ENCODE peak calls at places on chromosome 5, in seven cellular contexts. One of them, this sample, is unnamed.
A peak's percentile ranks its signal among the peaks of the same experiment; 100 is the strongest.

GRCh38 chr5:178150977-178151734 is 2.5 kb downstream of the NHP2 start:
- DNase-seq in BE2C: peak; percentile 29
- DNase-seq in stomach: no peak
- DNase-seq in effector memory CD4-positive, alpha-beta T cell: no peak
- DNase-seq in T-helper 17 cell: no peak
- DNase-seq in H9: no peak
- DNase-seq in fibroblast of lung: no peak
- DNase-seq in this sample: no peak

GRCh38 chr5:130061746-130062145 is 157.5 kb downstream of the CHSY3 start:
- DNase-seq in T-helper 17 cell: no peak
- DNase-seq in effector memory CD4-positive, alpha-beta T cell: no peak
- DNase-seq in stomach: no peak
- DNase-seq in fibroblast of lung: no peak
- DNase-seq in BE2C: no peak
- DNase-seq in H9: no peak
- DNase-seq in this sample: no peak

GRCh38 chr5:62574599-62574998 is 4.0 kb upstream of the LRRC70 start:
- DNase-seq in stomach: no peak
- DNase-seq in effector memory CD4-positive, alpha-beta T cell: no peak
- DNase-seq in BE2C: no peak
- DNase-seq in T-helper 17 cell: no peak
- DNase-seq in fibroblast of lung: no peak
- DNase-seq in H9: no peak
- DNase-seq in this sample: no peak

GRCh38 chr5:116583823-116584222 is 9.2 kb upstream of the SEMA6A start:
- DNase-seq in fibroblast of lung: no peak
- DNase-seq in T-helper 17 cell: no peak
- DNase-seq in BE2C: no peak
- DNase-seq in H9: no peak
- DNase-seq in effector memory CD4-positive, alpha-beta T cell: no peak
- DNase-seq in stomach: no peak
- DNase-seq in this sample: no peak

GRCh38 chr5:168528521-168529360 is at the start of gene FBLL1:
- DNase-seq in T-helper 17 cell: no peak
- DNase-seq in fibroblast of lung: peak; percentile 22
- DNase-seq in BE2C: peak; percentile 75
- DNase-seq in stomach: no peak
- DNase-seq in effector memory CD4-positive, alpha-beta T cell: no peak
- DNase-seq in H9: peak; percentile 73
- DNase-seq in this sample: peak; percentile 14

GRCh38 chr5:119860463-119860862 is 231.1 kb downstream of the FAM170A start:
- DNase-seq in H9: no peak
- DNase-seq in BE2C: no peak
- DNase-seq in effector memory CD4-positive, alpha-beta T cell: no peak
- DNase-seq in stomach: no peak
- DNase-seq in fibroblast of lung: no peak
- DNase-seq in T-helper 17 cell: no peak
- DNase-seq in this sample: no peak

GRCh38 chr5:63127054-63127453 is 548.4 kb downstream of the LRRC70 start:
- DNase-seq in BE2C: no peak
- DNase-seq in effector memory CD4-positive, alpha-beta T cell: no peak
- DNase-seq in stomach: no peak
- DNase-seq in fibroblast of lung: peak; percentile 83
- DNase-seq in H9: no peak
- DNase-seq in T-helper 17 cell: no peak
- DNase-seq in this sample: no peak

GRCh38 chr5:24163091-24163490 is 481.7 kb downstream of the CDH10 start:
- DNase-seq in BE2C: no peak
- DNase-seq in effector memory CD4-positive, alpha-beta T cell: no peak
- DNase-seq in H9: no peak
- DNase-seq in stomach: no peak
- DNase-seq in T-helper 17 cell: no peak
- DNase-seq in fibroblast of lung: peak; percentile 12
- DNase-seq in this sample: no peak

GRCh38 chr5:172361566-172362238 is 78.1 kb upstream of the UBTD2 start:
- DNase-seq in effector memory CD4-positive, alpha-beta T cell: no peak
- DNase-seq in H9: no peak
- DNase-seq in BE2C: no peak
- DNase-seq in fibroblast of lung: peak; percentile 91
- DNase-seq in T-helper 17 cell: no peak
- DNase-seq in stomach: no peak
- DNase-seq in this sample: no peak

GRCh38 chr5:149221326-149221725 is 50.3 kb upstream of the AFAP1L1 start:
- DNase-seq in H9: no peak
- DNase-seq in BE2C: no peak
- DNase-seq in effector memory CD4-positive, alpha-beta T cell: no peak
- DNase-seq in T-helper 17 cell: no peak
- DNase-seq in fibroblast of lung: peak; percentile 74
- DNase-seq in stomach: no peak
- DNase-seq in this sample: no peak

GRCh38 chr5:116404001-116404400 is 170.6 kb downstream of the SEMA6A start:
- DNase-seq in effector memory CD4-positive, alpha-beta T cell: no peak
- DNase-seq in H9: no peak
- DNase-seq in T-helper 17 cell: no peak
- DNase-seq in fibroblast of lung: no peak
- DNase-seq in stomach: no peak
- DNase-seq in BE2C: no peak
- DNase-seq in this sample: no peak

GRCh38 chr5:132383984-132384383 is 14.5 kb downstream of the SLC22A5 start:
- DNase-seq in BE2C: no peak
- DNase-seq in T-helper 17 cell: no peak
- DNase-seq in H9: no peak
- DNase-seq in effector memory CD4-positive, alpha-beta T cell: no peak
- DNase-seq in fibroblast of lung: no peak
- DNase-seq in stomach: no peak
- DNase-seq in this sample: no peak

DNA sequence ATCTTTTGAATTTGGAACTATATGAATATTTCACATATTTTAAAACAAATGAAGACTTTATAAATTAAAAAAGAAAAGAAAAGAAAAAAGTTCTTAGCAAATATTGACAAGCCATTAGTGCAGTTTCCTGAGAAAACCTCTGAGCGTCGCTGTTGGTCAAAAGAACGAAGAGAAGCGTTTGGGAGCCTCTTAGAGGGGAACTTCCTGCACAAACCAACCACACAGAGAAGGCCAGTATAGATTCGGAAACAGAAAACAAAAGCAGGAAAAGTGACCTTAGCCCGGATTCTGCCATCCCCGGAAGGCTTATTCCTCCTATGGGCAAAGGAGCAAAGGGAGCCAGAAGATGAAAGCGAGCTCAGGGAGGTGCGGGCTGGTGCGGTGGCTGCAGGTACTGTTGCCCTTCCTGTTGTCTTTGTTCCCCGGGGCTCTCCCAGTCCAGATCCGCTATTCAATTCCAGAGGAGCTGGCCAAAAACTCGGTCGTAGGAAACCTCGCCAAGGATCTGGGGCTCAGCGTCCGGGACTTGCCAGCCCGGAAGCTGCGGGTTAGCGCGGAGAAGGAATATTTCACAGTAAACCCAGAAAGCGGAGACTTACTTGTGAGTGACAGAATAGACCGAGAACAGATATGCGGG is at the start of gene PCDHGB2:
- DNase-seq in H9: peak; percentile 50
- DNase-seq in fibroblast of lung: peak; percentile 43
- DNase-seq in effector memory CD4-positive, alpha-beta T cell: no peak
- DNase-seq in T-helper 17 cell: no peak
- DNase-seq in BE2C: no peak
- DNase-seq in stomach: no peak
- DNase-seq in this sample: no peak
- H3K9me3 ChIP-seq in H9: peaks cover 29% of the 10 kb centered on the region
- H3K9me3 ChIP-seq in fibroblast of lung: peaks cover 3% of the 10 kb centered on the region
- H3K9me3 ChIP-seq in effector memory CD4-positive, alpha-beta T cell: no peaks in the 10 kb centered on the region
- H3K9me3 ChIP-seq in T-helper 17 cell: peaks cover 8% of the 10 kb centered on the region
- H3K9me3 ChIP-seq in BE2C: peaks cover 12% of the 10 kb centered on the region
- H3K9me3 ChIP-seq in stomach: peaks cover 62% of the 10 kb centered on the region
- H3K9me3 ChIP-seq in this sample: peaks cover 56% of the 10 kb centered on the region

GRCh38 chr5:180849827-180850226 is 11.2 kb downstream of the ZFP62 start:
- DNase-seq in effector memory CD4-positive, alpha-beta T cell: no peak
- DNase-seq in fibroblast of lung: no peak
- DNase-seq in T-helper 17 cell: no peak
- DNase-seq in stomach: no peak
- DNase-seq in H9: no peak
- DNase-seq in BE2C: no peak
- DNase-seq in this sample: no peak

GRCh38 chr5:180847053-180847452 is 14.0 kb downstream of the ZFP62 start:
- DNase-seq in H9: no peak
- DNase-seq in fibroblast of lung: no peak
- DNase-seq in T-helper 17 cell: no peak
- DNase-seq in BE2C: no peak
- DNase-seq in effector memory CD4-positive, alpha-beta T cell: no peak
- DNase-seq in stomach: no peak
- DNase-seq in this sample: no peak

GRCh38 chr5:180848878-180849277 is 12.2 kb downstream of the ZFP62 start:
- DNase-seq in stomach: no peak
- DNase-seq in H9: no peak
- DNase-seq in BE2C: no peak
- DNase-seq in fibroblast of lung: no peak
- DNase-seq in T-helper 17 cell: no peak
- DNase-seq in effector memory CD4-positive, alpha-beta T cell: no peak
- DNase-seq in this sample: no peak

GRCh38 chr5:180850434-180851078 is 10.5 kb downstream of the ZFP62 start:
- DNase-seq in fibroblast of lung: no peak
- DNase-seq in BE2C: no peak
- DNase-seq in H9: no peak
- DNase-seq in T-helper 17 cell: no peak
- DNase-seq in stomach: no peak
- DNase-seq in effector memory CD4-positive, alpha-beta T cell: no peak
- DNase-seq in this sample: no peak

DNA sequence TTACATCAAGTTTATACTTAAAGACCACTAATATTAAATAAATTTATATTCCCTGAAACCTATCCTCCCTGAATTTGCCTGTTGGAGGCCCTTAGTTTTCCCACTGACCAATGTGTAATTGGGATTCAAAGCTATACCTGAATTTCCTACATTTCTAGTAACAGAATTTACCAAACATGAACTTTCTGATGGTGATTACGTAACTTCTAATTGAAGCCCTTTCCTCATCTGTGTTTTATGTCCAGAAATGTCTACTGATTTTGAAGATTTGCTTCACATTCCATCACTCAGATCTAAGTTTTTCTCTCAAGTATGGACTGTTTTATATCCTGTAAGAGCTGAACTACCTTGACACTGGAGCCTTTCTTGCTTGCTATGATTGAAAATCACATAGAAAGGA is 12.8 kb downstream of the ZFP62 start:
- DNase-seq in fibroblast of lung: no peak
- DNase-seq in T-helper 17 cell: no peak
- DNase-seq in effector memory CD4-positive, alpha-beta T cell: no peak
- DNase-seq in BE2C: no peak
- DNase-seq in stomach: no peak
- DNase-seq in H9: no peak
- DNase-seq in this sample: no peak
- H3K9me3 ChIP-seq in fibroblast of lung: peaks cover 13% of the 10 kb centered on the region
- H3K9me3 ChIP-seq in T-helper 17 cell: peaks cover 10% of the 10 kb centered on the region
- H3K9me3 ChIP-seq in effector memory CD4-positive, alpha-beta T cell: no peaks in the 10 kb centered on the region
- H3K9me3 ChIP-seq in BE2C: peaks cover 4% of the 10 kb centered on the region
- H3K9me3 ChIP-seq in stomach: peaks cover 10% of the 10 kb centered on the region
- H3K9me3 ChIP-seq in H9: peaks cover 55% of the 10 kb centered on the region
- H3K9me3 ChIP-seq in this sample: peaks cover 38% of the 10 kb centered on the region

GRCh38 chr5:77638204-77638762 is at the start of gene OTP:
- DNase-seq in T-helper 17 cell: no peak
- DNase-seq in effector memory CD4-positive, alpha-beta T cell: no peak
- DNase-seq in stomach: no peak
- DNase-seq in fibroblast of lung: no peak
- DNase-seq in H9: no peak
- DNase-seq in BE2C: no peak
- DNase-seq in this sample: no peak

GRCh38 chr5:77640577-77641396 is 2.3 kb upstream of the OTP start:
- DNase-seq in BE2C: no peak
- DNase-seq in effector memory CD4-positive, alpha-beta T cell: no peak
- DNase-seq in T-helper 17 cell: no peak
- DNase-seq in H9: peak; percentile 43
- DNase-seq in fibroblast of lung: no peak
- DNase-seq in stomach: no peak
- DNase-seq in this sample: no peak

GRCh38 chr5:77638763-77639451 is 394 bp upstream of the OTP start:
- DNase-seq in fibroblast of lung: no peak
- DNase-seq in H9: peak; percentile 94
- DNase-seq in BE2C: peak; percentile 69
- DNase-seq in stomach: no peak
- DNase-seq in effector memory CD4-positive, alpha-beta T cell: no peak
- DNase-seq in T-helper 17 cell: no peak
- DNase-seq in this sample: no peak

GRCh38 chr5:77641397-77641943 is 3.0 kb upstream of the OTP start:
- DNase-seq in stomach: no peak
- DNase-seq in H9: peak; percentile 50
- DNase-seq in BE2C: no peak
- DNase-seq in T-helper 17 cell: no peak
- DNase-seq in fibroblast of lung: no peak
- DNase-seq in effector memory CD4-positive, alpha-beta T cell: no peak
- DNase-seq in this sample: no peak

DNA sequence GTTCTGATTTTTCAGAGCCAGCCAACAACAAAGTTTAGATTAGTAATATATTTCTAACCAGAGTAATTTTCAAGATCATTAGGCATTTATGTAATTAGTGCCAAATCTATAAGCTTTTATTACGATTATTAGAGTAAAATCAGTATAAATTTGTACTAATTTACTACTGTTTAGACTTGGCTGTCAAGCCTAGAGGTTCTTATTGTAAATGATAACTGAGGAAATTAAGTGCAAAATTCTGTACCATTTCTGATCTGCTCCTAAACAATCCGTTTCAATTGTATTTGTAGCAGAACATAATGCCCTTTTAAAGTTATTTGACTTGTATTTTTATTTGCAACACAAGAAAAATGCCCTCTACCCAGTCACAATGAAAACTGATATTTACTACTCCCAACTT is 1.1 kb upstream of the OTP start:
- DNase-seq in fibroblast of lung: no peak
- DNase-seq in T-helper 17 cell: no peak
- DNase-seq in effector memory CD4-positive, alpha-beta T cell: no peak
- DNase-seq in H9: no peak
- DNase-seq in BE2C: no peak
- DNase-seq in stomach: no peak
- DNase-seq in this sample: no peak
- H3K9me3 ChIP-seq in fibroblast of lung: no peaks in the 10 kb centered on the region
- H3K9me3 ChIP-seq in T-helper 17 cell: peaks cover 25% of the 10 kb centered on the region
- H3K9me3 ChIP-seq in effector memory CD4-positive, alpha-beta T cell: no peaks in the 10 kb centered on the region
- H3K9me3 ChIP-seq in H9: no peaks in the 10 kb centered on the region
- H3K9me3 ChIP-seq in BE2C: no peaks in the 10 kb centered on the region
- H3K9me3 ChIP-seq in stomach: no peaks in the 10 kb centered on the region
- H3K9me3 ChIP-seq in this sample: no peaks in the 10 kb centered on the region

GRCh38 chr5:56366986-56367385 is 133.9 kb upstream of the ANKRD55 start:
- DNase-seq in H9: no peak
- DNase-seq in stomach: no peak
- DNase-seq in T-helper 17 cell: no peak
- DNase-seq in effector memory CD4-positive, alpha-beta T cell: no peak
- DNase-seq in BE2C: no peak
- DNase-seq in fibroblast of lung: no peak
- DNase-seq in this sample: no peak

GRCh38 chr5:56369333-56369947 is 136.3 kb upstream of the ANKRD55 start:
- DNase-seq in stomach: no peak
- DNase-seq in T-helper 17 cell: no peak
- DNase-seq in fibroblast of lung: no peak
- DNase-seq in H9: no peak
- DNase-seq in effector memory CD4-positive, alpha-beta T cell: no peak
- DNase-seq in BE2C: no peak
- DNase-seq in this sample: no peak

DNA sequence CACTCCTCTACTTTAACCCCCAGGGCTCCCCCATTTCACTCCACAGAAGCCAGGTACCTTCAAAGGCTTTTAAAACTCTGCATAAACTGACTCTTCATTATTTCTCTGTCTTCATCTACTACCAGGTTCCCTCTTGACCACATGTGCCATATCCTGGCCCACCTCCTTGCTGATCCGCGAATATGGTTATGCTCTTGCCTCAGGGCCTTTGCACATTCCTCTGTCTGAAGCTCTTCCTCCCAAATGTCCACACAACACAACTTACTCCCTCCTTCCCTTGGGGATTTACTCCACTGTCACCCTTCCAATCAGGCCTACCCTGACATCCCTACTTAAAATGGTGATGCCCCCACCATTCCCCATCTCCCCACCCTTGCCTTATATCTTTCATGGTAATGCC is 134.6 kb upstream of the ANKRD55 start:
- DNase-seq in effector memory CD4-positive, alpha-beta T cell: no peak
- DNase-seq in fibroblast of lung: no peak
- DNase-seq in stomach: no peak
- DNase-seq in T-helper 17 cell: no peak
- DNase-seq in BE2C: no peak
- DNase-seq in H9: no peak
- DNase-seq in this sample: no peak
- H3K9me3 ChIP-seq in effector memory CD4-positive, alpha-beta T cell: no peaks in the 10 kb centered on the region
- H3K9me3 ChIP-seq in fibroblast of lung: no peaks in the 10 kb centered on the region
- H3K9me3 ChIP-seq in stomach: no peaks in the 10 kb centered on the region
- H3K9me3 ChIP-seq in T-helper 17 cell: no peaks in the 10 kb centered on the region
- H3K9me3 ChIP-seq in BE2C: no peaks in the 10 kb centered on the region
- H3K9me3 ChIP-seq in H9: no peaks in the 10 kb centered on the region
- H3K9me3 ChIP-seq in this sample: no peaks in the 10 kb centered on the region

This sample was measured in mucosa of descending colon.